ENCODE peak calls at places on chromosome 3, in seven cellular contexts. One of them, this sample, is unnamed.

GRCh38 chr3:150315711-150316110 is 92.4 kb upstream of the TSC22D2 start:
- DNase-seq in mesothelial cell of epicardium: no peak
- DNase-seq in lower lobe of right lung: no peak
- DNase-seq in choroid plexus epithelial cell: no peak
- DNase-seq in H9: no peak
- DNase-seq in AG10803: no peak
- DNase-seq in IMR-90: no peak
- DNase-seq in this sample: no peak

GRCh38 chr3:68972358-68972979 is 40.1 kb upstream of the TAFA4 start:
- DNase-seq in mesothelial cell of epicardium: no peak
- DNase-seq in lower lobe of right lung: no peak
- DNase-seq in choroid plexus epithelial cell: peak
- DNase-seq in H9: peak
- DNase-seq in AG10803: peak
- DNase-seq in IMR-90: peak
- DNase-seq in this sample: peak

GRCh38 chr3:184639351-184639750 is 72.5 kb downstream of the MAGEF1 start:
- DNase-seq in mesothelial cell of epicardium: no peak
- DNase-seq in lower lobe of right lung: no peak
- DNase-seq in choroid plexus epithelial cell: no peak
- DNase-seq in H9: no peak
- DNase-seq in AG10803: no peak
- DNase-seq in IMR-90: no peak
- DNase-seq in this sample: no peak

GRCh38 chr3:157531771-157532170 is 28.6 kb upstream of the VEPH1 start:
- DNase-seq in mesothelial cell of epicardium: no peak
- DNase-seq in lower lobe of right lung: no peak
- DNase-seq in choroid plexus epithelial cell: peak
- DNase-seq in H9: no peak
- DNase-seq in AG10803: no peak
- DNase-seq in IMR-90: peak
- DNase-seq in this sample: no peak

GRCh38 chr3:65636326-65636725 is 402.4 kb downstream of the MAGI1 start:
- DNase-seq in mesothelial cell of epicardium: no peak
- DNase-seq in lower lobe of right lung: no peak
- DNase-seq in choroid plexus epithelial cell: no peak
- DNase-seq in H9: no peak
- DNase-seq in AG10803: no peak
- DNase-seq in IMR-90: no peak
- DNase-seq in this sample: no peak

GRCh38 chr3:54211097-54211496 is 88.7 kb downstream of the CACNA2D3 start:
- DNase-seq in mesothelial cell of epicardium: no peak
- DNase-seq in lower lobe of right lung: no peak
- DNase-seq in choroid plexus epithelial cell: peak
- DNase-seq in H9: no peak
- DNase-seq in AG10803: no peak
- DNase-seq in IMR-90: no peak
- DNase-seq in this sample: no peak

GRCh38 chr3:162684260-162684659 is 1187.7 kb downstream of the OTOL1 start:
- DNase-seq in mesothelial cell of epicardium: no peak
- DNase-seq in lower lobe of right lung: no peak
- DNase-seq in choroid plexus epithelial cell: no peak
- DNase-seq in H9: no peak
- DNase-seq in AG10803: no peak
- DNase-seq in IMR-90: no peak
- DNase-seq in this sample: no peak

GRCh38 chr3:46221936-46222335 is 13.8 kb upstream of the CCR1 start:
- DNase-seq in mesothelial cell of epicardium: no peak
- DNase-seq in lower lobe of right lung: no peak
- DNase-seq in choroid plexus epithelial cell: no peak
- DNase-seq in H9: no peak
- DNase-seq in AG10803: no peak
- DNase-seq in IMR-90: no peak
- DNase-seq in this sample: no peak

GRCh38 chr3:174425422-174425821 is 433.7 kb upstream of the NAALADL2 start:
- DNase-seq in mesothelial cell of epicardium: no peak
- DNase-seq in lower lobe of right lung: no peak
- DNase-seq in choroid plexus epithelial cell: no peak
- DNase-seq in H9: no peak
- DNase-seq in AG10803: no peak
- DNase-seq in IMR-90: no peak
- DNase-seq in this sample: no peak

GRCh38 chr3:50028336-50028735 is 60.4 kb upstream of the RBM5 start:
- DNase-seq in mesothelial cell of epicardium: no peak
- DNase-seq in lower lobe of right lung: no peak
- DNase-seq in choroid plexus epithelial cell: peak
- DNase-seq in H9: no peak
- DNase-seq in AG10803: peak
- DNase-seq in IMR-90: peak
- DNase-seq in this sample: no peak

GRCh38 chr3:186596568-186597287 is 16.1 kb upstream of the AHSG start:
- DNase-seq in mesothelial cell of epicardium: no peak
- DNase-seq in lower lobe of right lung: peak
- DNase-seq in choroid plexus epithelial cell: peak
- DNase-seq in H9: peak
- DNase-seq in AG10803: peak
- DNase-seq in IMR-90: peak
- DNase-seq in this sample: no peak

GRCh38 chr3:134462236-134463059 is 23.3 kb downstream of the ANAPC13 start:
- DNase-seq in mesothelial cell of epicardium: no peak
- DNase-seq in lower lobe of right lung: no peak
- DNase-seq in choroid plexus epithelial cell: peak
- DNase-seq in H9: no peak
- DNase-seq in AG10803: peak
- DNase-seq in IMR-90: peak
- DNase-seq in this sample: no peak

GRCh38 chr3:10672422-10672821 is 143.6 kb upstream of the SLC6A11 start:
- DNase-seq in mesothelial cell of epicardium: no peak
- DNase-seq in lower lobe of right lung: no peak
- DNase-seq in choroid plexus epithelial cell: no peak
- DNase-seq in H9: no peak
- DNase-seq in AG10803: no peak
- DNase-seq in IMR-90: no peak
- DNase-seq in this sample: no peak

GRCh38 chr3:38560284-38560683 is 64.1 kb downstream of the EXOG start:
- DNase-seq in mesothelial cell of epicardium: no peak
- DNase-seq in lower lobe of right lung: peak
- DNase-seq in choroid plexus epithelial cell: no peak
- DNase-seq in H9: peak
- DNase-seq in AG10803: no peak
- DNase-seq in IMR-90: no peak
- DNase-seq in this sample: no peak
- TF ChIP-seq CTCF in mesothelial cell of epicardium: peak
- TF ChIP-seq CTCF in lower lobe of right lung: no peak
- TF ChIP-seq CTCF in choroid plexus epithelial cell: no peak
- TF ChIP-seq CTCF in H9: peak
- TF ChIP-seq CTCF in AG10803: no peak
- TF ChIP-seq CTCF in IMR-90: no peak
- TF ChIP-seq CTCF in this sample: no peak

GRCh38 chr3:189947068-189947467 is 173.6 kb downstream of the P3H2 start:
- DNase-seq in mesothelial cell of epicardium: no peak
- DNase-seq in lower lobe of right lung: no peak
- DNase-seq in choroid plexus epithelial cell: peak
- DNase-seq in H9: no peak
- DNase-seq in AG10803: no peak
- DNase-seq in IMR-90: no peak
- DNase-seq in this sample: no peak

GRCh38 chr3:189950258-189950657 is 170.4 kb downstream of the P3H2 start:
- DNase-seq in mesothelial cell of epicardium: no peak
- DNase-seq in lower lobe of right lung: no peak
- DNase-seq in choroid plexus epithelial cell: peak
- DNase-seq in H9: no peak
- DNase-seq in AG10803: no peak
- DNase-seq in IMR-90: no peak
- DNase-seq in this sample: no peak

GRCh38 chr3:189947948-189948723 is 172.6 kb downstream of the P3H2 start:
- DNase-seq in mesothelial cell of epicardium: no peak
- DNase-seq in lower lobe of right lung: no peak
- DNase-seq in choroid plexus epithelial cell: peak
- DNase-seq in H9: no peak
- DNase-seq in AG10803: peak
- DNase-seq in IMR-90: peak
- DNase-seq in this sample: peak

GRCh38 chr3:189949580-189949979 is 171.1 kb downstream of the P3H2 start:
- DNase-seq in mesothelial cell of epicardium: no peak
- DNase-seq in lower lobe of right lung: no peak
- DNase-seq in choroid plexus epithelial cell: no peak
- DNase-seq in H9: no peak
- DNase-seq in AG10803: no peak
- DNase-seq in IMR-90: no peak
- DNase-seq in this sample: no peak

GRCh38 chr3:189948724-189949045 is 172.0 kb downstream of the P3H2 start:
- DNase-seq in mesothelial cell of epicardium: no peak
- DNase-seq in lower lobe of right lung: no peak
- DNase-seq in choroid plexus epithelial cell: no peak
- DNase-seq in H9: no peak
- DNase-seq in AG10803: no peak
- DNase-seq in IMR-90: no peak
- DNase-seq in this sample: no peak
- TF ChIP-seq CTCF in mesothelial cell of epicardium: no peak
- TF ChIP-seq CTCF in lower lobe of right lung: no peak
- TF ChIP-seq CTCF in choroid plexus epithelial cell: no peak
- TF ChIP-seq CTCF in H9: no peak
- TF ChIP-seq CTCF in AG10803: no peak
- TF ChIP-seq CTCF in IMR-90: no peak
- TF ChIP-seq CTCF in this sample: no peak

DNA sequence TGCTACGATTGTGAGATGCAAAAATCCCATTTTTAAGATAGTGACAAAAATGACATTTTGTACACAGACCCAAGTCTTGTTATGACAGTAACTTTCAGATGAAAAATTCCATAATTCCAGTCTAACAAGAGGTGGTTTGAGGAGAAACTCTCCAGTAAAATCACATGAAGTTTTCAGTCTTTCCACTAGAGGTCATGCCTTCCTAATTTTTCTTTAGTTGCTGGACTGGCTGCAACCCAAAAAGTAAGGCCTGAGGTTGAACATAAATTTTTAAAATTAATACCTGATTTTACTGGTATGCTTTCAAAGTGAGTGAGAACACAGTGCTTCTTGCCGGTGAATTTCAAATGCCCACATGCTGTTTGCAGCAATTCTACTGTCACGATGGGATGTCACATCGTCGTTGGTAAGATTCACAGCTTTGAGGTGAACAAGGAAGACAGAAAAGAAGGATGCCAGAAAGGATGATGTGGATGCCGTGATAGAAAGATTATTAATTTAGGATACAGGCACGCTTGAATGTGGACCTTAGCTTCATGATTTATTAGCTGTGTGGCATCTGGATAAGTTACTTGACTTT is 89.0 kb upstream of the FGF12 start:
- DNase-seq in mesothelial cell of epicardium: no peak
- DNase-seq in lower lobe of right lung: no peak
- DNase-seq in choroid plexus epithelial cell: peak
- DNase-seq in H9: no peak
- DNase-seq in AG10803: peak
- DNase-seq in IMR-90: peak
- DNase-seq in this sample: no peak
- TF ChIP-seq CTCF in mesothelial cell of epicardium: peak
- TF ChIP-seq CTCF in lower lobe of right lung: peak
- TF ChIP-seq CTCF in choroid plexus epithelial cell: peak
- TF ChIP-seq CTCF in H9: peak
- TF ChIP-seq CTCF in AG10803: peak
- TF ChIP-seq CTCF in IMR-90: peak
- TF ChIP-seq CTCF in this sample: peak

DNA sequence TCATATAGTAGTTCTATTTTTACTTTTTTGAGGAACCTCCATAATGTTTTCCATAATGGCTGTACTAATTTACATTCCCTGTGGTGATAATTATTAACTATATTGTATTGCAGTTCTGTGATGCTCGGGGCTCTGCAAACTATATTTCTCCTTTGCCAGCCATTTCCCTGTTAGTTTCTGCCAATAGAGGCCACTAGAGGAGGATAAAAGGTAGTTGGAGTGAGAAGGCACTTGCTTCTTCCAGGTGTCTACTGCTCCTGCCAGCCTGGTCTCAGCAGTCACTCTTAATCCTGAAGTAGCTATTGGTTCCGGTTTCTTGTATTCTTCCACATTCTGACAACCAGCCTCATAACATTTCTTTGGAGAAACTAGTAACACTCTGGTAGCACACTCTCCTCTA is 233.9 kb upstream of the GBE1 start:
- DNase-seq in mesothelial cell of epicardium: no peak
- DNase-seq in lower lobe of right lung: no peak
- DNase-seq in choroid plexus epithelial cell: no peak
- DNase-seq in H9: no peak
- DNase-seq in AG10803: no peak
- DNase-seq in IMR-90: no peak
- DNase-seq in this sample: no peak
- TF ChIP-seq CTCF in mesothelial cell of epicardium: no peak
- TF ChIP-seq CTCF in lower lobe of right lung: no peak
- TF ChIP-seq CTCF in choroid plexus epithelial cell: peak
- TF ChIP-seq CTCF in H9: peak
- TF ChIP-seq CTCF in AG10803: no peak
- TF ChIP-seq CTCF in IMR-90: no peak
- TF ChIP-seq CTCF in this sample: no peak

GRCh38 chr3:57822686-57823085 is 66.6 kb downstream of the SLMAP start:
- DNase-seq in mesothelial cell of epicardium: no peak
- DNase-seq in lower lobe of right lung: no peak
- DNase-seq in choroid plexus epithelial cell: no peak
- DNase-seq in H9: no peak
- DNase-seq in AG10803: no peak
- DNase-seq in IMR-90: no peak
- DNase-seq in this sample: no peak
- TF ChIP-seq CTCF in mesothelial cell of epicardium: no peak
- TF ChIP-seq CTCF in lower lobe of right lung: no peak
- TF ChIP-seq CTCF in choroid plexus epithelial cell: no peak
- TF ChIP-seq CTCF in H9: no peak
- TF ChIP-seq CTCF in AG10803: no peak
- TF ChIP-seq CTCF in IMR-90: no peak
- TF ChIP-seq CTCF in this sample: no peak